ENCODE peak calls at places on chromosomes 2 and 18, in six cellular contexts. F, B, P, R, H and Z are unnamed samples.

GRCh38 chr2:235712176-235712575 is 218.3 kb downstream of the AGAP1 start:
- DNase-seq in F (no peak), B (no peak), P (no peak), R (no peak), H (no peak), Z (no peak)

GRCh38 chr18:42365550-42365949 is 410.5 kb downstream of the PIK3C3 start:
- DNase-seq in F (no peak), B (no peak), P (no peak), R (no peak), H (no peak), Z (no peak)

GRCh38 chr2:215505044-215505786 is 69.3 kb upstream of the FN1 start:
- DNase-seq in F (no peak), B (peak; percentile 90), P (no peak), R (no peak), H (no peak), Z (no peak)

GRCh38 chr2:136058951-136059530 is 58.9 kb downstream of the CXCR4 start:
- DNase-seq in F (no peak), B (no peak), P (no peak), R (no peak), H (no peak), Z (no peak)

GRCh38 chr2:103402944-103403343 is 641.1 kb downstream of the TMEM182 start:
- DNase-seq in F (no peak), B (no peak), P (no peak), R (no peak), H (no peak), Z (no peak)

GRCh38 chr2:110876167-110876999 is 144.0 kb downstream of the ACOXL start:
- DNase-seq in F (no peak), B (no peak), P (no peak), R (no peak), H (no peak), Z (no peak)

GRCh38 chr2:170848587-170848986 is 31.9 kb downstream of the GAD1 start:
- DNase-seq in F (no peak), B (no peak), P (no peak), R (no peak), H (no peak), Z (no peak)

GRCh38 chr2:37711831-37712230 is 40.4 kb upstream of the CDC42EP3 start:
- DNase-seq in F (no peak), B (no peak), P (no peak), R (no peak), H (no peak), Z (no peak)

GRCh38 chr2:240355001-240355891 is 80.2 kb upstream of the GPC1 start:
- DNase-seq in F (no peak), B (no peak), P (no peak), R (no peak), H (peak; percentile 17), Z (no peak)

GRCh38 chr2:227884511-227884947 is 13.1 kb downstream of the DAW1 start:
- DNase-seq in F (peak; percentile 20), B (peak; percentile 75), P (peak; percentile 86), R (no peak), H (peak; percentile 68), Z (no peak)

GRCh38 chr2:9660154-9660553 is 29.4 kb upstream of the YWHAQ start:
- DNase-seq in F (no peak), B (no peak), P (no peak), R (no peak), H (no peak), Z (no peak)

GRCh38 chr2:42835577-42836371 is 43.4 kb upstream of the HAAO start:
- DNase-seq in F (no peak), B (peak; percentile 61), P (no peak), R (peak; percentile 76), H (no peak), Z (peak; percentile 49)

GRCh38 chr2:59435630-59436029 is 1117.8 kb downstream of the BCL11A start:
- DNase-seq in F (no peak), B (no peak), P (no peak), R (no peak), H (no peak), Z (no peak)

GRCh38 chr2:113858764-113859163 is 31.1 kb upstream of the ACTR3 start:
- DNase-seq in F (no peak), B (no peak), P (no peak), R (no peak), H (no peak), Z (no peak)

GRCh38 chr2:7467782-7468447 is 550.7 kb downstream of the RNF144A start:
- DNase-seq in F (no peak), B (no peak), P (no peak), R (no peak), H (no peak), Z (no peak)

GRCh38 chr2:187438459-187438858 is 9.6 kb downstream of the CALCRL start:
- DNase-seq in F (no peak), B (no peak), P (no peak), R (no peak), H (no peak), Z (no peak)

GRCh38 chr18:76405761-76406356 is 89.2 kb downstream of the ZNF516 start:
- DNase-seq in F (peak; percentile 70), B (peak; percentile 34), P (peak; percentile 63), R (no peak), H (peak; percentile 63), Z (peak; percentile 72)

GRCh38 chr18:31489311-31489710 is 8.7 kb upstream of the DSG2 start:
- DNase-seq in F (no peak), B (no peak), P (no peak), R (no peak), H (no peak), Z (no peak)

GRCh38 chr2:118121986-118122767 is 33.9 kb downstream of the INSIG2 start:
- DNase-seq in F (no peak), B (no peak), P (no peak), R (no peak), H (no peak), Z (no peak)

GRCh38 chr2:191557841-191558240 is 120.1 kb upstream of the NABP1 start:
- DNase-seq in F (no peak), B (no peak), P (no peak), R (no peak), H (no peak), Z (no peak)

GRCh38 chr18:47316924-47317323 is 65.5 kb upstream of the SKOR2 start:
- DNase-seq in F (no peak), B (no peak), P (no peak), R (no peak), H (no peak), Z (no peak)

GRCh38 chr2:43852196-43852730 is 13.5 kb downstream of the ABCG8 start:
- DNase-seq in F (no peak), B (no peak), P (no peak), R (peak; percentile 2), H (peak; percentile 7), Z (peak; percentile 90)

GRCh38 chr2:34806891-34807290 is 1207.8 kb upstream of the FAM98A start:
- DNase-seq in F (no peak), B (no peak), P (no peak), R (no peak), H (no peak), Z (no peak)

GRCh38 chr2:224359569-224359968 is 42.3 kb downstream of the FAM124B start:
- DNase-seq in F (no peak), B (peak; percentile 16), P (no peak), R (no peak), H (peak; percentile 55), Z (no peak)

GRCh38 chr2:224362094-224362493 is 39.8 kb downstream of the FAM124B start:
- DNase-seq in F (no peak), B (no peak), P (no peak), R (no peak), H (no peak), Z (no peak)

GRCh38 chr2:224366269-224366668 is 35.6 kb downstream of the FAM124B start:
- DNase-seq in F (no peak), B (no peak), P (no peak), R (no peak), H (no peak), Z (no peak)

GRCh38 chr2:224360801-224361251 is 41.1 kb downstream of the FAM124B start:
- DNase-seq in F (no peak), B (no peak), P (no peak), R (no peak), H (no peak), Z (no peak)

GRCh38 chr2:224363281-224363680 is 38.6 kb downstream of the FAM124B start:
- DNase-seq in F (no peak), B (no peak), P (no peak), R (no peak), H (no peak), Z (no peak)
- TF ChIP-seq CTCF in F (no peak), B (no peak), P (no peak), R (no peak), H (no peak), Z (no peak)

GRCh38 chr2:11617984-11618707 is 51.8 kb downstream of the NTSR2 start:
- DNase-seq in F (no peak), B (no peak), P (no peak), R (no peak), H (no peak), Z (no peak)
- H3K36me3 ChIP-seq in F (peaks cover 14% of the 10 kb centered on the region), B (peaks cover 65% of the 10 kb centered on the region), P (peaks cover 25% of the 10 kb centered on the region), R (peaks cover 6% of the 10 kb centered on the region), H (peaks cover 2% of the 10 kb centered on the region), Z (no peaks in the 10 kb centered on the region)

GRCh38 chr2:168118733-168119518 is 128.5 kb downstream of the STK39 start:
- DNase-seq in F (peak; percentile 48), B (peak; percentile 71), P (no peak), R (no peak), H (peak; percentile 17), Z (no peak)

GRCh38 chr2:168119519-168120141 is 127.8 kb downstream of the STK39 start:
- DNase-seq in F (peak; percentile 49), B (peak; percentile 58), P (no peak), R (no peak), H (no peak), Z (no peak)

GRCh38 chr2:168114619-168115018 is 132.8 kb downstream of the STK39 start:
- DNase-seq in F (peak; percentile 17), B (no peak), P (no peak), R (no peak), H (no peak), Z (no peak)

GRCh38 chr2:168116448-168116847 is 130.9 kb downstream of the STK39 start:
- DNase-seq in F (no peak), B (peak; percentile 31), P (no peak), R (no peak), H (no peak), Z (no peak)

DNA sequence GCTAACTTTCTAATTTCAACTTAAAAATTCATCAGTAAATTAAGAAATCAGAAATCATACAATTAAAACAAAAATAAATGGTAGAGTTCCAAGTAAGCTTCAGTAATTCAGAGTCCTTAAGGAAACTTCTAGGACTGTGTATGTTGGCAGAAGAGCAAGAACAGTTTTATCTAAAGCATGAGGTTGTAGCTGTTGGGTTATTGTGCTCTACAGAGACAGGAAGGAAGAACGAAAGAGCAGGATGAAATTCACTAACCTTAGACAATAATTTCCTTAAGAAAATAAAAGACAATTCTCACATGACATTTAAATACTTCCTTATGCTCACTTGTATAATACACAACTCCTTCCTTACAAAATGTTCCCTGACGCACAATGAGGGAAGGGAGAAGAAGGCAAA is 133.4 kb downstream of the STK39 start:
- DNase-seq in F (no peak), B (no peak), P (no peak), R (no peak), H (no peak), Z (no peak)
- TF ChIP-seq POLR2AphosphoS5 in F (peak; percentile 58), B (no peak), P (no peak), R (no peak), H (no peak), Z (no peak)

DNA sequence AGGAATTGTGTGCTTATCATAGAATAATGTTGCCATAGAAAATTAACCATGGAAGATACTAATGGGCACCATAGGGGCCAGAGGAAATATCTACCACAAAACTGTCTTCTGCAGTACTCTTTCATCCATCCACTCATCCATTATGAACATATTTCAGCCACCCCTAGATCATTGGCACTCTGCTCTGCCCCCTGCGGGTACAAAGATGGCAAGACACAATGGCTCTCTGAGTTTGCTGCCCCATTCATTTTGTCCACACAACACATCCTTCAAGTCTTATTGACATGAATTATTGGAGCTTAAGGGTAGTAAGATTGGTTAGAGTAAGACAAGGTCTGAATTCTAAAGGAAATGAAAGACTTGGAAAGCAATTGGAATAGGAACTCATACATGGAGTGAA is 1224.7 kb upstream of the CELF4 start:
- DNase-seq in F (no peak), B (peak; percentile 2), P (no peak), R (no peak), H (no peak), Z (no peak)
- TF ChIP-seq CTCF in F (no peak), B (peak; percentile 36), P (no peak), R (no peak), H (no peak), Z (no peak)